ENCODE peak calls at places on chromosomes 6 and 20, in seven cellular contexts. H, F, M, X, D, C and E are unnamed samples.

GRCh38 chr6:165181951-165182414 is 127.4 kb downstream of the C6orf118 start:
- DNase-seq in H (peak; percentile 2), F (no peak), M (peak; percentile 72), X (no peak), D (no peak), C (peak; percentile 21), E (peak; percentile 92)

GRCh38 chr6:37783025-37783825 is 36.3 kb upstream of the ZFAND3 start:
- DNase-seq in H (no peak), F (no peak), M (peak; percentile 64), X (no peak), D (peak; percentile 23), C (no peak), E (no peak)

GRCh38 chr6:54060286-54060685 is 51.0 kb upstream of the MLIP start:
- DNase-seq in H (no peak), F (no peak), M (peak; percentile 89), X (no peak), D (peak; percentile 53), C (no peak), E (no peak)

GRCh38 chr6:7025861-7026260 is 81.9 kb upstream of the RREB1 start:
- DNase-seq in H (no peak), F (no peak), M (no peak), X (no peak), D (no peak), C (no peak), E (no peak)

GRCh38 chr6:132813173-132813856 is 1.1 kb upstream of the RPS12 start:
- DNase-seq in H (peak; percentile 65), F (peak; percentile 81), M (peak; percentile 49), X (peak; percentile 49), D (no peak), C (peak; percentile 55), E (no peak)

GRCh38 chr6:1388927-1389790 is at the start of gene FOXF2:
- DNase-seq in H (no peak), F (no peak), M (peak; percentile 25), X (no peak), D (no peak), C (no peak), E (no peak)

GRCh38 chr6:30200551-30201281 is 12.5 kb downstream of the TRIM26 start:
- DNase-seq in H (peak; percentile 78), F (no peak), M (no peak), X (no peak), D (no peak), C (no peak), E (no peak)

GRCh38 chr6:159935065-159935464 is 33.8 kb upstream of the IGF2R start:
- DNase-seq in H (no peak), F (no peak), M (peak; percentile 30), X (no peak), D (peak; percentile 55), C (no peak), E (no peak)

GRCh38 chr6:83707829-83708545 is 914 bp downstream of the SNAP91 start:
- DNase-seq in H (no peak), F (peak; percentile 62), M (peak; percentile 1), X (no peak), D (no peak), C (no peak), E (no peak)

GRCh38 chr6:144566868-144567615 is 281.9 kb downstream of the UTRN start:
- DNase-seq in H (no peak), F (no peak), M (peak; percentile 39), X (no peak), D (no peak), C (no peak), E (no peak)

GRCh38 chr6:153613719-153614455 is 425.2 kb upstream of the OPRM1 start:
- DNase-seq in H (no peak), F (no peak), M (no peak), X (no peak), D (no peak), C (no peak), E (no peak)

GRCh38 chr6:3916211-3916610 is 67.0 kb downstream of the FAM50B start:
- DNase-seq in H (no peak), F (no peak), M (no peak), X (no peak), D (no peak), C (no peak), E (no peak)

GRCh38 chr20:57140416-57140965 is 126.0 kb downstream of the BMP7 start:
- DNase-seq in H (no peak), F (no peak), M (no peak), X (no peak), D (no peak), C (no peak), E (no peak)

GRCh38 chr20:714453-714852 is 38.9 kb upstream of the SCRT2 start:
- DNase-seq in H (no peak), F (no peak), M (no peak), X (no peak), D (no peak), C (no peak), E (no peak)

GRCh38 chr20:31595654-31596411 is 9.3 kb upstream of the ID1 start:
- DNase-seq in H (no peak), F (peak; percentile 91), M (peak; percentile 97), X (peak; percentile 86), D (peak; percentile 86), C (peak; percentile 40), E (peak; percentile 94)

GRCh38 chr20:14197097-14197496 is 140.3 kb downstream of the FLRT3 start:
- DNase-seq in H (no peak), F (no peak), M (peak; percentile 28), X (no peak), D (peak; percentile 64), C (peak; percentile 13), E (no peak)

GRCh38 chr6:112184996-112185395 is 69.4 kb downstream of the LAMA4 start:
- DNase-seq in H (no peak), F (no peak), M (no peak), X (no peak), D (no peak), C (no peak), E (no peak)

GRCh38 chr20:52552181-52552872 is 360.7 kb upstream of the ZFP64 start:
- DNase-seq in H (no peak), F (no peak), M (peak; percentile 16), X (no peak), D (peak; percentile 66), C (peak; percentile 21), E (peak; percentile 95)

GRCh38 chr6:26534681-26535465 is 3.3 kb upstream of the HMGN4 start:
- DNase-seq in H (peak; percentile 80), F (no peak), M (no peak), X (peak; percentile 54), D (no peak), C (no peak), E (no peak)
- H3K27ac ChIP-seq in H (peak overlapping the region; percentile 93), F (no peak overlapping the region), M (no peak overlapping the region), X (peak overlapping the region; percentile 95), D (no peak overlapping the region), C (no peak overlapping the region), E (no peak overlapping the region)

GRCh38 chr20:20018366-20018765 is 1.2 kb downstream of the NAA20 start:
- DNase-seq in H (no peak), F (no peak), M (no peak), X (no peak), D (no peak), C (no peak), E (no peak)
- H3K4me3 ChIP-seq in H (peak overlapping the region; percentile 96), F (peak overlapping the region; percentile 97), M (peak overlapping the region; percentile 77), X (no peak overlapping the region), D (peak overlapping the region; percentile 22), C (peak overlapping the region; percentile 100), E (peak overlapping the region; percentile 91)

GRCh38 chr6:28767133-28767532 is 156.7 kb downstream of the TRIM27 start:
- DNase-seq in H (no peak), F (no peak), M (no peak), X (no peak), D (no peak), C (no peak), E (no peak)

GRCh38 chr6:28765978-28766351 is 157.8 kb downstream of the TRIM27 start:
- DNase-seq in H (no peak), F (no peak), M (no peak), X (no peak), D (no peak), C (no peak), E (no peak)

GRCh38 chr6:28767691-28768090 is 156.1 kb downstream of the TRIM27 start:
- DNase-seq in H (no peak), F (no peak), M (no peak), X (no peak), D (no peak), C (no peak), E (no peak)

GRCh38 chr6:28764761-28765282 is 159.0 kb downstream of the TRIM27 start:
- DNase-seq in H (no peak), F (no peak), M (no peak), X (no peak), D (no peak), C (no peak), E (no peak)

DNA sequence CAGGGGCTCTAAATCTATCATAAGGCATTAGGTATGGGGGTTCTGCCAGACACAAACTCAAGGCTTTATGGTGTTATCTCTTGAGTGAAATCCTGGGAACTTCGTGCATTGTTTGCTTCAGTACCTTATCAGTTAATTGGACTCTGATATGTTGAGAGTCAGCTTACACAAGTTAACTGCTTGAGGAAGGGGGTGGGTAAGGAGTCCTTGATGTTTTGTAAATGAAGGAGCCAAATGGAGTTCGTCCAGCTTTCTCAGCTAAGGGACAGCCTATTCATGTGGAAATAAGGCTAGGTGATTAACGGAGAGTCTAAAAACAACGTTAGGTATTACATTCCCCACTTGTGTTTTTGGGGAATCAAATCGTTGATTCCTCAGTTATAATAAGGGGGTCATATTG is 157.4 kb downstream of the TRIM27 start:
- DNase-seq in H (no peak), F (no peak), M (no peak), X (no peak), D (no peak), C (no peak), E (no peak)
- H3K4me1 ChIP-seq in H (no peaks in the 10 kb centered on the region), F (no peaks in the 10 kb centered on the region), M (peaks cover 14% of the 10 kb centered on the region), X (no peaks in the 10 kb centered on the region), D (no peaks in the 10 kb centered on the region), C (peaks cover 5% of the 10 kb centered on the region), E (no peaks in the 10 kb centered on the region)

GRCh38 chr6:43904311-43905123 is 134.5 kb downstream of the VEGFA start:
- DNase-seq in H (no peak), F (no peak), M (no peak), X (no peak), D (no peak), C (no peak), E (no peak)

GRCh38 chr6:43900560-43901329 is 130.7 kb downstream of the VEGFA start:
- DNase-seq in H (no peak), F (no peak), M (no peak), X (no peak), D (no peak), C (no peak), E (no peak)

GRCh38 chr6:43903739-43904290 is 133.8 kb downstream of the VEGFA start:
- DNase-seq in H (no peak), F (no peak), M (no peak), X (no peak), D (no peak), C (no peak), E (no peak)

GRCh38 chr6:43899830-43900229 is 129.8 kb downstream of the VEGFA start:
- DNase-seq in H (no peak), F (no peak), M (no peak), X (no peak), D (no peak), C (no peak), E (no peak)

GRCh38 chr6:43901330-43902230 is 131.6 kb downstream of the VEGFA start:
- DNase-seq in H (no peak), F (no peak), M (no peak), X (no peak), D (no peak), C (no peak), E (no peak)
- H3K27ac ChIP-seq in H (no peak overlapping the region), F (no peak overlapping the region), M (peak overlapping the region; percentile 4), X (no peak overlapping the region), D (no peak overlapping the region), C (no peak overlapping the region), E (no peak overlapping the region)